ENCODE peak calls at places on chromosomes 5 and 9, in eight cellular contexts. S, X, E, J, C, R, Q and P are unnamed samples. For H3K27me3, the result is how much of the 10 kb centered on the place peaks cover.

GRCh38 chr9:102479191-102479590 is 515.9 kb upstream of the CYLC2 start:
- DNase-seq in S (no peak), X (no peak), E (no peak), J (no peak), C (no peak), R (no peak), Q (no peak), P (no peak)

GRCh38 chr9:114184071-114184470 is 28.7 kb downstream of the COL27A1 start:
- DNase-seq in S (no peak), X (no peak), E (no peak), J (peak), C (no peak), R (peak), Q (no peak), P (no peak)

GRCh38 chr5:142472306-142472951 is 147.6 kb upstream of the SPRY4 start:
- DNase-seq in S (peak), X (peak), E (no peak), J (no peak), C (no peak), R (no peak), Q (no peak), P (no peak)

GRCh38 chr5:117665121-117665520 is 1090.5 kb upstream of the SEMA6A start:
- DNase-seq in S (no peak), X (no peak), E (no peak), J (no peak), C (no peak), R (no peak), Q (no peak), P (no peak)

GRCh38 chr5:154811653-154812465 is 38.5 kb downstream of the FAXDC2 start:
- DNase-seq in S (peak), X (peak), E (peak), J (peak), C (peak), R (peak), Q (peak), P (no peak)

GRCh38 chr9:105332471-105332870 is 88.0 kb downstream of the SLC44A1 start:
- DNase-seq in S (peak), X (no peak), E (no peak), J (no peak), C (no peak), R (no peak), Q (no peak), P (no peak)

GRCh38 chr5:179212870-179213269 is 132.4 kb downstream of the ADAMTS2 start:
- DNase-seq in S (no peak), X (no peak), E (no peak), J (peak), C (no peak), R (no peak), Q (no peak), P (no peak)

GRCh38 chr5:137619191-137619870 is 116.6 kb downstream of the KLHL3 start:
- DNase-seq in S (peak), X (peak), E (no peak), J (no peak), C (peak), R (peak), Q (peak), P (no peak)

GRCh38 chr5:89024082-89024481 is 141.1 kb upstream of the MEF2C start:
- DNase-seq in S (no peak), X (no peak), E (no peak), J (no peak), C (no peak), R (no peak), Q (no peak), P (no peak)

GRCh38 chr9:72579190-72579589 is 57.8 kb downstream of the TMC1 start:
- DNase-seq in S (peak), X (no peak), E (peak), J (no peak), C (no peak), R (no peak), Q (no peak), P (no peak)

GRCh38 chr9:102362463-102363138 is 624.2 kb upstream of the GRIN3A start:
- DNase-seq in S (no peak), X (no peak), E (no peak), J (no peak), C (no peak), R (no peak), Q (no peak), P (no peak)

GRCh38 chr9:76553680-76554079 is 94.7 kb downstream of the GCNT1 start:
- DNase-seq in S (no peak), X (no peak), E (no peak), J (no peak), C (no peak), R (no peak), Q (no peak), P (no peak)

GRCh38 chr5:119411935-119412623 is 40.2 kb upstream of the HSD17B4 start:
- DNase-seq in S (peak), X (peak), E (peak), J (peak), C (peak), R (peak), Q (no peak), P (no peak)

GRCh38 chr9:133943781-133944745 is 48.1 kb downstream of the VAV2 start:
- DNase-seq in S (peak), X (no peak), E (no peak), J (no peak), C (no peak), R (peak), Q (no peak), P (no peak)

GRCh38 chr9:20904995-20905394 is 126.4 kb downstream of the HACD4 start:
- DNase-seq in S (no peak), X (no peak), E (no peak), J (no peak), C (no peak), R (no peak), Q (no peak), P (no peak)

GRCh38 chr5:135127604-135128240 is 93.7 kb upstream of the PITX1 start:
- DNase-seq in S (peak), X (peak), E (no peak), J (no peak), C (no peak), R (peak), Q (no peak), P (no peak)

GRCh38 chr9:131266301-131267229 is 9.7 kb downstream of the FAM78A start:
- DNase-seq in S (no peak), X (no peak), E (no peak), J (no peak), C (no peak), R (no peak), Q (no peak), P (no peak)

GRCh38 chr9:120612218-120612617 is 32.3 kb upstream of the CDK5RAP2 start:
- DNase-seq in S (no peak), X (no peak), E (no peak), J (peak), C (no peak), R (no peak), Q (no peak), P (no peak)

GRCh38 chr5:143713331-143714032 is 98.5 kb upstream of the HMHB1 start:
- DNase-seq in S (no peak), X (no peak), E (no peak), J (no peak), C (no peak), R (no peak), Q (no peak), P (no peak)

GRCh38 chr5:180598797-180599589 is 7.7 kb upstream of the SCGB3A1 start:
- DNase-seq in S (no peak), X (no peak), E (peak), J (no peak), C (no peak), R (peak), Q (no peak), P (no peak)

GRCh38 chr9:3880851-3881250 is 355.1 kb upstream of the RFX3 start:
- DNase-seq in S (peak), X (peak), E (no peak), J (no peak), C (no peak), R (no peak), Q (no peak), P (no peak)

GRCh38 chr9:734831-735511 is 106.5 kb upstream of the DMRT1 start:
- DNase-seq in S (peak), X (peak), E (no peak), J (no peak), C (peak), R (no peak), Q (no peak), P (no peak)

GRCh38 chr5:8114597-8115266 is 245.8 kb downstream of the MTRR start:
- DNase-seq in S (no peak), X (no peak), E (no peak), J (no peak), C (no peak), R (no peak), Q (no peak), P (no peak)

GRCh38 chr5:177494356-177495195 is 2.8 kb downstream of the PDLIM7 start:
- DNase-seq in S (peak), X (peak), E (peak), J (peak), C (peak), R (peak), Q (peak), P (no peak)

GRCh38 chr5:103444333-103445038 is 118.1 kb downstream of the NUDT12 start:
- DNase-seq in S (peak), X (no peak), E (no peak), J (no peak), C (no peak), R (peak), Q (no peak), P (no peak)

GRCh38 chr5:124655211-124655880 is 91.1 kb downstream of the ZNF608 start:
- DNase-seq in S (no peak), X (no peak), E (no peak), J (no peak), C (no peak), R (no peak), Q (no peak), P (no peak)

GRCh38 chr5:175166013-175166412 is 278.0 kb downstream of the DRD1 start:
- DNase-seq in S (no peak), X (no peak), E (no peak), J (no peak), C (no peak), R (no peak), Q (no peak), P (no peak)

GRCh38 chr5:92505925-92506324 is 1075.1 kb downstream of the NR2F1-AS1 start:
- DNase-seq in S (no peak), X (no peak), E (no peak), J (no peak), C (no peak), R (no peak), Q (no peak), P (no peak)

GRCh38 chr5:157322581-157322980 is 56.7 kb downstream of the CYFIP2 start:
- DNase-seq in S (no peak), X (no peak), E (no peak), J (no peak), C (no peak), R (no peak), Q (no peak), P (no peak)

GRCh38 chr5:157327771-157328170 is 61.8 kb downstream of the CYFIP2 start:
- DNase-seq in S (no peak), X (no peak), E (no peak), J (no peak), C (no peak), R (no peak), Q (no peak), P (no peak)

GRCh38 chr5:157323107-157323706 is 57.3 kb downstream of the CYFIP2 start:
- DNase-seq in S (no peak), X (no peak), E (no peak), J (no peak), C (no peak), R (no peak), Q (no peak), P (no peak)

GRCh38 chr5:157326440-157327023 is 60.6 kb downstream of the CYFIP2 start:
- DNase-seq in S (no peak), X (no peak), E (no peak), J (no peak), C (no peak), R (no peak), Q (no peak), P (no peak)

DNA sequence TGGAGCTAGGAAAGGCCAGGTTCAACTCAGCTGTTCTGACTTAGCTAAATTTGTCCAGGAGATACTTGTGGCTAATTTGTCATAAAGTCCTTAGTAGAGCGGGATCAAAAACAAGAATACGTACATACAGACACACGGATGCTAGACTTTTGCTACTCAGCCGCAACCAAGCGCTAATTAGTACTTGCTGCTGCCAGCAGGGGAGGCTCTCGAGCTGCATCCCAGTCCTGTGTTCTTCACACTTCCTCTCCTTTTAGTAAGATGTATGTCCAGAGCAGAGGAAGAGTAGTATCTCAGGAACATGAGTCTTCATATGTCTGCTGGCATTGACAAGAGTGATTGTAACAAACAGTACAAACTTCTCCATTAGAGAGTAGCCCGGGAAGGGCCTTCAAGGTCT is 58.3 kb downstream of the CYFIP2 start:
- DNase-seq in S (no peak), X (no peak), E (no peak), J (no peak), C (no peak), R (no peak), Q (no peak), P (no peak)
- TF ChIP-seq CTCF in S (peak), X (peak), E (no peak), J (peak), C (no peak), R (peak), Q (no peak), P (peak)

GRCh38 chr5:149799119-149799623 is 69.1 kb downstream of the PPARGC1B start:
- DNase-seq in S (peak), X (peak), E (no peak), J (no peak), C (peak), R (peak), Q (no peak), P (no peak)
- H3K4me3 ChIP-seq in S (no peak), X (no peak), E (no peak), J (no peak), C (no peak), R (no peak), Q (no peak), P (no peak)

GRCh38 chr5:87102841-87103240 is 164.8 kb upstream of the RASA1 start:
- DNase-seq in S (no peak), X (no peak), E (no peak), J (no peak), C (no peak), R (no peak), Q (no peak), P (no peak)

GRCh38 chr5:87101321-87101720 is 166.4 kb upstream of the RASA1 start:
- DNase-seq in S (no peak), X (no peak), E (no peak), J (no peak), C (no peak), R (no peak), Q (no peak), P (no peak)

GRCh38 chr5:87097664-87098063 is 170.0 kb upstream of the RASA1 start:
- DNase-seq in S (no peak), X (no peak), E (no peak), J (no peak), C (no peak), R (no peak), Q (no peak), P (no peak)

GRCh38 chr5:87099246-87099914 is 168.3 kb upstream of the RASA1 start:
- DNase-seq in S (peak), X (no peak), E (no peak), J (no peak), C (no peak), R (no peak), Q (no peak), P (no peak)

GRCh38 chr5:87099967-87100366 is 167.7 kb upstream of the RASA1 start:
- DNase-seq in S (no peak), X (no peak), E (no peak), J (no peak), C (no peak), R (no peak), Q (no peak), P (no peak)
- H3K27me3 ChIP-seq in S (under half), X (under half), E (under half), J (under half), C (under half), R (under half), Q (under half), P (under half)

GRCh38 chr5:6573651-6574101 is 59.2 kb downstream of the NSUN2 start:
- DNase-seq in S (no peak), X (no peak), E (no peak), J (peak), C (no peak), R (no peak), Q (no peak), P (no peak)

GRCh38 chr5:6574111-6574510 is 58.7 kb downstream of the NSUN2 start:
- DNase-seq in S (no peak), X (no peak), E (no peak), J (no peak), C (no peak), R (no peak), Q (no peak), P (no peak)

GRCh38 chr5:6572086-6572824 is 60.6 kb downstream of the NSUN2 start:
- DNase-seq in S (no peak), X (no peak), E (no peak), J (no peak), C (no peak), R (no peak), Q (no peak), P (no peak)

GRCh38 chr5:6572825-6573380 is 59.9 kb downstream of the NSUN2 start:
- DNase-seq in S (no peak), X (no peak), E (no peak), J (no peak), C (no peak), R (no peak), Q (no peak), P (no peak)

GRCh38 chr5:6574537-6574936 is 58.3 kb downstream of the NSUN2 start:
- DNase-seq in S (no peak), X (no peak), E (no peak), J (no peak), C (no peak), R (no peak), Q (no peak), P (no peak)
- TF ChIP-seq CTCF in S (no peak), X (no peak), E (no peak), J (no peak), C (no peak), R (no peak), Q (no peak), P (no peak)

GRCh38 chr5:38814879-38815278 is 30.9 kb upstream of the OSMR start:
- DNase-seq in S (no peak), X (no peak), E (no peak), J (no peak), C (no peak), R (no peak), Q (no peak), P (no peak)
- H3K4me3 ChIP-seq in S (no peak), X (no peak), E (no peak), J (no peak), C (no peak), R (no peak), Q (no peak), P (no peak)

DNA sequence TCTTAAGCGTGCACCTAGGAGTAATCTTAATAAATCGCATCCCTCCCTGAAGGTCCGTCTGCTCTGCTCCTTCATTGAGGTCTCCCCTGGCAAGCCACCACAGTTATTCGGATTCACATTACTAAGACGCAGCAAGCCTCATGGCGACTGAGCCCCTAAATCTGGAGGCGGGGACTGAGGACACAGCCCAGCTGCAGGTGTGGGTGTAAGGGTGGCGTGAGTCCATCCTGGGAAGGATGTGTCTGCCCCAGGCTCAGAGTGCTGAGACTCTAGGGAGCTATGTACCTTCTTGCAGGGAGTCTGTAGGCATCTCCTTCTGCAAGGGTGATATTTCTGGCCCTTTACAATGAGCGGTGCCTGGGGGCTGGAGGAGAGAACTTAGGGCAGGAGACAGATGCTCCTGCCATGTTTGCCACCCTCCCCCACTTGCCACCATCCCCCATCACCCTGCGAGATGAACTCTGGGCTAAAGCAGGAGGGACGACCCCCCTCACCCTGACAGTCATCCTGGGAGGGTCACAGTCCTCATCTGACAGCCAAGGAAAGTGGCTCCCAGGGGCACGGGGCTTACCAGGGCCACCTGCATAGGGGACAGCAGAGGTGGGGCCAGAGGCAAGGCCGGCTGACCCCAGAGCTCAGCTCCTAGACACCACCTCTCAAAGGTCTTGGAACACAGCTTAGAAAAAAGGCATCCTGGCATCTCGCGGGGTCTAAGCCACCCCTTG is 76.4 kb upstream of the FCN1 start:
- DNase-seq in S (no peak), X (no peak), E (no peak), J (no peak), C (no peak), R (no peak), Q (no peak), P (no peak)
- H3K27me3 ChIP-seq in S (under half), X (under half), E (under half), J (under half), C (under half), R (under half), Q (under half), P (under half)